ENCODE peak calls at places on chromosome 5, in five cellular contexts. G is HepG2, Y is SK-N-SH, P is HCT116, L is T47D. K is an unnamed sample.

GRCh38 chr5:39760385-39761198 is 335.8 kb upstream of the DAB2 start:
- DNase-seq in G (no peak), Y (no peak), P (no peak), L (no peak), K (no peak)

GRCh38 chr5:3265131-3265885 is 330.3 kb upstream of the IRX1 start:
- DNase-seq in G (no peak), Y (no peak), P (no peak), L (no peak), K (no peak)

GRCh38 chr5:38265546-38266179 is 7.3 kb downstream of the EGFLAM start:
- DNase-seq in G (peak), Y (peak), P (peak), L (peak), K (peak)

GRCh38 chr5:78720997-78721396 is 72.4 kb upstream of the LHFPL2 start:
- DNase-seq in G (no peak), Y (no peak), P (no peak), L (peak), K (no peak)

GRCh38 chr5:80187274-80187673 is 68.6 kb downstream of the SERINC5 start:
- DNase-seq in G (no peak), Y (no peak), P (no peak), L (peak), K (no peak)

GRCh38 chr5:61295365-61295764 is 36.7 kb upstream of the ZSWIM6 start:
- DNase-seq in G (no peak), Y (no peak), P (no peak), L (no peak), K (no peak)

GRCh38 chr5:148290271-148291195 is 21.7 kb upstream of the SPINK7 start:
- DNase-seq in G (peak), Y (peak), P (peak), L (peak), K (peak)

GRCh38 chr5:151547364-151547763 is 43.8 kb downstream of the FAT2 start:
- DNase-seq in G (no peak), Y (no peak), P (no peak), L (no peak), K (no peak)

GRCh38 chr5:35826056-35826455 is 30.6 kb upstream of the IL7R start:
- DNase-seq in G (no peak), Y (no peak), P (no peak), L (no peak), K (no peak)

GRCh38 chr5:37722236-37723146 is 117.3 kb downstream of the GDNF start:
- DNase-seq in G (peak), Y (no peak), P (peak), L (no peak), K (peak)

GRCh38 chr5:35131723-35132122 is 84.0 kb upstream of the AGXT2 start:
- DNase-seq in G (no peak), Y (no peak), P (no peak), L (no peak), K (no peak)

GRCh38 chr5:80059354-80059980 is 24.3 kb downstream of the THBS4 start:
- DNase-seq in G (no peak), Y (no peak), P (no peak), L (no peak), K (no peak)

GRCh38 chr5:162824360-162824759 is 613.0 kb upstream of the CCNG1 start:
- DNase-seq in G (no peak), Y (no peak), P (no peak), L (no peak), K (no peak)

GRCh38 chr5:132481243-132482211 is 9.0 kb downstream of the IRF1 start:
- DNase-seq in G (no peak), Y (no peak), P (no peak), L (no peak), K (no peak)

DNA sequence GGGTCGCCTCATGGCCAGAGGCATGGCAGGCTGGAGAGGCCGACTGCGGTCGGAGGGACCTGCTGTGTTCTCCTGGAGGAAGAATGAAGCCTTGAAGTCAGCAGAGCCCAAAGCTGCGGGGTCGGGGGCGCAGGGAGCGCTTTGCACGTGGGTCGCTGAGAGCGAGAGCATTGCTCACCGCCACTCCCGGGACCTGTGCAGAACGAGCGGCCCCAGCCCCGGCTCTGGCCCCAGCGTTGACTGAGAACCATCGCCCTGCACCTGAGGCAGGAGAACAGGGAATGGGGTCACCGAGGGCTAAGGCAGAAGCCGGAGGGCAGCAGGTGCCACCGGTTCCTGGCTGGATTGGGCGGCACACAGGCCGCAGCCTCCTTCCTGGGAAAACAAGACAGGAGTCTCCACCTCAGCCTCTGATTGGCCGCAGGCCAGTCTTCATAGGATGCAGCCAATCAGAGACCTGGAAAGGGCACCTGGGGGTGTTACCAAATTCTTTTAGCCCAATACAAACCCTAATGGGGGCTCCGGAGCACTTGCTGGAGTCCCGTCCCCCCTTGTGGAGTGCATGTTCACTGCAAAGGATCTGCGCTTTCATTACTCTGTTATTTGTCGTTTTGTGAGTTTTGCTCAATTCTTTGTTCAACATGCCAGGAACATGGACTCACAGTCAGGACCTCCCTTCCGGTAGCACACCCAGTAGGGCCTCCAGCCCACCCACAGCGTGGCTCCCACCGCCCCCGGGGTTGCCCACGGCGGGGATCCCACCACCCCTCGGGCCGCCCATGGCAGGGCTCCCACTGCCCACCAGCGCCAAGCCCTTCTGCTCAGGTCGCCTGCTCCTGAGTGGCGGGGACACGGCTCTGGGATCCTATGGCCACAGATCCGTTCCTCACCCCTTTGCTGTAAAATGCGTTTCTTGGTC is 24.7 kb upstream of the SLC6A19 start:
- DNase-seq in G (no peak), Y (peak), P (peak), L (peak), K (peak)
- TF ChIP-seq JUND in G (no peak), Y (no peak), P (no peak), L (no peak), K (no peak)

GRCh38 chr5:198941-199820 is 7.9 kb downstream of the LRRC14B start:
- DNase-seq in G (no peak), Y (peak), P (no peak), L (no peak), K (no peak)
- TF ChIP-seq JUND in G (no peak), Y (no peak), P (no peak), L (no peak), K (no peak)

DNA sequence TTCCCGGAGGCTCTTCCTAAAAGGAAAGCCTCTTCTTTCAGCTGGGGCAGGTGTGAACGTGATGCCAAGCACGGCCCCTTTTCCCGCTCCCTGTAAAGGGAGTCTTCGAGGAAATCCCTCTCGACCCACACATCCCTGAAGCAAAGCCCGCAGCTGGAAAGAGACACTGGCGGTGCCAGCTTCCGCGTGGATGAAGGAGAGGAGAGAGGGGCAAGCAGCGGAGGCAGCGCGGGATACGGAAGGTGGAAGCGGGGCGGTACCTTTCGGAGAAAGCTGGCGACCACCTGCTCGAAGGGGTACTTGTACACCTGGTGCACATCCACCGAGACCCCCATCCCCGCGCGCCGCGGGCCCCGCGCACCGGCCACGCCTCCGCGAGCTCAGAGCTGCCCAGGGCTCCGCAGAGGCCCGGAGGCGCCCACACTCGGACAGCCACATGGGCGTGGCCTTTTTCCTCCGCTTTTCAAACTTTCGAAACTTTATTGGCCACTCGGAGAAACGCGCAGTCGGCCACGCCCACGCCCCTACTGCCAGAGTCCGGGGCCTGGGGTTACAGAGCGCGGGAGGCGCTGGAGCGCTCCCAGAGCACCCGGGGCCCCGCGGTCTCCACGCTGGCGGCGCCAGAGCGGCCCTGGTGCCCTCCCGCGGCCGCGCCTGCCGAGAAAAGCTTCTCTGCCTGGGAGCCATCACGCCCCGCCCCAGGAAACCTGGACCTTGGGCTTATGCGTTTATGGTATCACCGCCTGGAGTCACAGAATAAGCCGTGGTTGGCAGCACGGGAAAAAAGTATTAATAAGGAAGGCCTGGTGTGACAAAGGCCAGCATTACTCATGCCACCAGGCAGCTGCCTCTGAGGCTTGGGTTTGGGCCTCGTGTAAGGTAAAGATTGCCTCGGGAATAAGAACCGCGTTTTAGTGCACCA is at the start of gene PRELID2:
- DNase-seq in G (peak), Y (peak), P (peak), L (peak), K (peak)
- TF ChIP-seq JUND in G (no peak), Y (no peak), P (no peak), L (no peak), K (peak)

DNA sequence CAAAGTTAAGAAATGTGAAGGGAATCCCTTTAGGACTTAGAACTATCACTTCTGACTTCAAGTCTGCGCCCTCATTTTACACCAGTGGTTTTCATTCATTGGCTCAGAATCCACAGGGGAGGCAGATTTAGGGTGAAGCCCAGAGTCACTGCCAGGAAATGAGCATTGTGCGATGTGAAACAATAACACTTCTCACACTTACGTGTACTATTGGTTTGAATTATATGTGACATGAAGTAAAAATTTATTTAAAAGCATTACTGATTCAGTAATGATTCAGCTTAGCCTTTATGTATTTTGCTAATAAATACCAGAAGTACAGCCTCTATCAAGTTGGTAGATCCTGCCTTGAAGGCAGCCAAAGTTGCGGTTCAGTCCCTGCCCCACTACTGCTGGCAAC is 98.6 kb downstream of the PAM start:
- DNase-seq in G (no peak), Y (no peak), P (no peak), L (no peak), K (no peak)
- TF ChIP-seq JUND in G (no peak), Y (peak), P (no peak), L (no peak), K (no peak)

GRCh38 chr5:74391410-74391809 is 249.1 kb downstream of the ENC1 start:
- DNase-seq in G (peak), Y (no peak), P (no peak), L (no peak), K (no peak)

GRCh38 chr5:74394543-74394923 is 246.0 kb downstream of the ENC1 start:
- DNase-seq in G (peak), Y (no peak), P (no peak), L (no peak), K (no peak)

GRCh38 chr5:74390822-74391221 is 249.7 kb downstream of the ENC1 start:
- DNase-seq in G (no peak), Y (no peak), P (no peak), L (no peak), K (peak)

GRCh38 chr5:74393943-74394342 is 246.6 kb downstream of the ENC1 start:
- DNase-seq in G (no peak), Y (no peak), P (no peak), L (no peak), K (no peak)

GRCh38 chr5:74392698-74393431 is 247.7 kb downstream of the ENC1 start:
- DNase-seq in G (no peak), Y (no peak), P (no peak), L (no peak), K (no peak)
- TF ChIP-seq JUND in G (no peak), Y (no peak), P (no peak), L (no peak), K (no peak)

DNA sequence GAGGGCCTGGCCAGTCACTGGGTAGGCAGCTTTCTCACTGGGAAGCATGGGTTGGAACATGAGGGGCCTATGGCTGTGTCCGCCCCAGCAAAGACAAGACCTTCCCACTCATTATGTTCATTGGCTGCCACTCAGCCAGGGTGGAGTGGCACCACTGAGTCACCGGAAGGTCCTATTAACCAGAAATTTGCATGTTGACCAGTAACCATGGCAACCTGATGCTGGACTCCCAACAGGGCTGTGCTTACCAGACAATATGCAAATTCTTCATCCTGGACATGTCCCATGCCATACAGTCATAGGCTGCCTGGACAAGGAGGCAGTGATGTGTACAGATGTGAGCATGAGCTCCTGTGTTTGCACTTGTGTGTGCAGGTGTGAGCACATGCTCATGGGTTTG is 66.7 kb downstream of the PSD2 start:
- DNase-seq in G (no peak), Y (no peak), P (no peak), L (peak), K (no peak)
- TF ChIP-seq JUND in G (no peak), Y (no peak), P (no peak), L (no peak), K (no peak)

K was measured in K562.